ENCODE peak calls at places on chromosomes 2 and 18, in nine cellular contexts. C is ovary, I is adrenal gland, K is body of pancreas, N is mammary epithelial cell, E is IMR-90, W is psoas muscle, P is left lung, Z is A549. D is an unnamed sample. For H3K4me1, the result is how much of the 10 kb centered on the place peaks cover.

GRCh38 chr18:6210349-6211173 is 204.2 kb downstream of the L3MBTL4 start:
- DNase-seq in K (no peak), C (no peak), I (no peak), W (no peak), N (no peak), P (no peak), Z (no peak), E (no peak), D (peak)

GRCh38 chr2:54083021-54083420 is 32.4 kb upstream of the ACYP2 start:
- DNase-seq in N (no peak), E (no peak), I (no peak), Z (no peak), K (peak), P (no peak), C (no peak), W (no peak), D (peak)

GRCh38 chr2:127449898-127450297 is 31.7 kb downstream of the PROC start:
- DNase-seq in W (no peak), I (no peak), N (no peak), Z (no peak), C (no peak), K (no peak), E (no peak), P (no peak), D (no peak)

GRCh38 chr2:206164261-206164862 is 4.7 kb downstream of the EEF1B2 start:
- DNase-seq in E (peak), Z (peak), N (no peak), K (peak), W (no peak), C (peak), I (peak), P (no peak), D (peak)

GRCh38 chr2:152468832-152469692 is 134.1 kb downstream of the FMNL2 start:
- DNase-seq in W (no peak), N (no peak), P (no peak), Z (peak), C (no peak), K (peak), E (peak), I (no peak), D (no peak)

GRCh38 chr18:61921621-61922235 is 28.9 kb upstream of the RNF152 start:
- DNase-seq in C (no peak), Z (no peak), W (no peak), N (no peak), I (no peak), K (no peak), P (peak), E (peak), D (no peak)

GRCh38 chr2:241640165-241640795 is 2.8 kb downstream of the ATG4B start:
- DNase-seq in W (no peak), C (no peak), Z (no peak), I (no peak), E (no peak), K (no peak), P (no peak), N (no peak), D (no peak)

GRCh38 chr2:109020217-109020637 is 31.2 kb upstream of the EDAR start:
- DNase-seq in I (no peak), P (no peak), E (peak), Z (no peak), C (no peak), W (no peak), K (no peak), N (no peak), D (no peak)

GRCh38 chr18:8341481-8342230 is 267.6 kb upstream of the RAB12 start:
- DNase-seq in K (peak), I (no peak), E (peak), N (no peak), P (no peak), W (no peak), C (no peak), Z (peak), D (peak)

GRCh38 chr2:64666810-64667438 is 13.2 kb upstream of the SERTAD2 start:
- DNase-seq in W (no peak), I (no peak), K (no peak), Z (no peak), C (no peak), P (no peak), N (no peak), E (no peak), D (no peak)

GRCh38 chr2:177909962-177910361 is 162.6 kb downstream of the PDE11A start:
- DNase-seq in P (no peak), W (no peak), C (no peak), E (peak), Z (no peak), N (peak), K (no peak), I (no peak), D (no peak)

GRCh38 chr2:157732596-157732995 is 103.9 kb upstream of the ACVR1C start:
- DNase-seq in N (no peak), P (no peak), W (no peak), Z (peak), K (no peak), E (peak), I (no peak), C (no peak), D (no peak)

GRCh38 chr18:46067431-46068007 is 4.5 kb downstream of the PSTPIP2 start:
- DNase-seq in W (no peak), C (no peak), P (no peak), K (peak), N (no peak), Z (peak), E (peak), I (no peak), D (no peak)

GRCh38 chr2:15725101-15725787 is 133.6 kb downstream of the DDX1 start:
- DNase-seq in E (no peak), I (no peak), N (no peak), P (no peak), K (no peak), C (no peak), Z (no peak), W (no peak), D (no peak)

GRCh38 chr2:74941284-74941683 is 17.2 kb upstream of the POLE4 start:
- DNase-seq in I (no peak), Z (no peak), C (no peak), E (no peak), P (no peak), W (no peak), N (no peak), K (no peak), D (no peak)

GRCh38 chr2:165844216-165844615 is 50.2 kb upstream of the GALNT3 start:
- DNase-seq in W (no peak), E (no peak), C (no peak), P (no peak), Z (no peak), N (no peak), I (no peak), K (no peak), D (no peak)

GRCh38 chr18:63083555-63083954 is 236.0 kb downstream of the BCL2 start:
- DNase-seq in I (no peak), N (no peak), Z (no peak), P (no peak), C (no peak), W (no peak), E (no peak), K (no peak), D (no peak)

GRCh38 chr2:3154694-3155093 is 222.9 kb downstream of the EIPR1 start:
- DNase-seq in N (no peak), E (no peak), W (no peak), K (no peak), I (no peak), C (no peak), Z (no peak), P (no peak), D (no peak)

GRCh38 chr18:47436871-47437270 is 185.4 kb upstream of the SKOR2 start:
- DNase-seq in P (no peak), E (no peak), W (no peak), I (no peak), C (no peak), Z (no peak), N (no peak), K (no peak), D (no peak)

GRCh38 chr18:29361843-29362242 is 1184.9 kb upstream of the CDH2 start:
- DNase-seq in N (no peak), P (peak), Z (peak), W (no peak), I (no peak), K (no peak), C (no peak), E (no peak), D (peak)

GRCh38 chr18:35611518-35611917 is 30.0 kb downstream of the GALNT1 start:
- DNase-seq in P (no peak), Z (no peak), W (no peak), K (no peak), E (no peak), I (no peak), N (no peak), C (no peak), D (no peak)

GRCh38 chr2:203774760-203775159 is 68.3 kb downstream of the CD28 start:
- DNase-seq in W (no peak), N (no peak), Z (no peak), E (peak), K (no peak), P (no peak), I (no peak), C (no peak), D (no peak)

GRCh38 chr2:204171432-204171960 is 234.9 kb downstream of the ICOS start:
- DNase-seq in I (no peak), K (no peak), P (no peak), W (no peak), N (no peak), E (no peak), C (no peak), Z (no peak), D (no peak)

GRCh38 chr2:142599504-142599903 is 278.0 kb upstream of the KYNU start:
- DNase-seq in W (no peak), P (no peak), E (no peak), K (no peak), I (no peak), N (no peak), C (no peak), Z (peak), D (no peak)

GRCh38 chr2:176129013-176129796 is at the start of gene HOXD8:
- DNase-seq in I (peak), W (peak), K (no peak), C (peak), Z (peak), P (peak), N (no peak), E (peak), D (peak)

GRCh38 chr2:134623796-134624195 is 95.0 kb downstream of the TMEM163 start:
- DNase-seq in W (no peak), K (no peak), Z (no peak), P (no peak), N (no peak), C (no peak), I (no peak), E (no peak), D (no peak)

GRCh38 chr2:61287254-61287653 is 125.3 kb downstream of the C2orf74 start:
- DNase-seq in I (no peak), N (no peak), Z (no peak), C (no peak), E (no peak), P (no peak), K (no peak), W (no peak), D (no peak)

GRCh38 chr2:241680827-241681599 is 5.6 kb downstream of the DTYMK start:
- DNase-seq in C (no peak), N (peak), K (no peak), P (peak), E (peak), Z (peak), W (peak), I (peak), D (peak)

GRCh38 chr2:10721344-10722251 is at the start of gene ATP6V1C2:
- DNase-seq in N (no peak), K (peak), E (no peak), W (no peak), C (no peak), I (no peak), P (peak), Z (no peak), D (peak)

GRCh38 chr18:12253517-12254136 is 534 bp upstream of the CIDEA start:
- DNase-seq in W (peak), E (no peak), C (no peak), I (peak), N (no peak), P (no peak), K (peak), Z (no peak), D (no peak)

GRCh38 chr18:7927119-7927518 is 360.0 kb downstream of the PTPRM start:
- DNase-seq in N (no peak), K (no peak), I (no peak), Z (no peak), E (peak), P (no peak), W (no peak), C (no peak), D (no peak)

GRCh38 chr2:215338883-215339679 is 27.2 kb downstream of the ATIC start:
- DNase-seq in N (no peak), P (no peak), Z (no peak), W (no peak), C (no peak), E (no peak), K (no peak), I (no peak), D (no peak)

GRCh38 chr2:497770-498492 is 179.3 kb downstream of the TMEM18 start:
- DNase-seq in W (no peak), I (no peak), E (no peak), K (no peak), Z (no peak), C (no peak), N (no peak), P (no peak), D (no peak)

GRCh38 chr2:207248702-207249355 is 83.1 kb upstream of the KLF7 start:
- DNase-seq in K (no peak), P (no peak), W (no peak), Z (no peak), I (no peak), N (peak), E (peak), C (no peak), D (no peak)

GRCh38 chr2:24886114-24886501 is 33.9 kb downstream of the ADCY3 start:
- DNase-seq in E (no peak), C (no peak), Z (no peak), W (no peak), P (no peak), K (no peak), I (no peak), N (no peak), D (no peak)
- H3K4me3 ChIP-seq in E (no peak), C (no peak), Z (no peak), W (no peak), P (no peak), K (no peak), I (no peak), N (no peak), D (no peak)

GRCh38 chr2:233233618-233234230 is 17.7 kb upstream of the ATG16L1 start:
- DNase-seq in P (no peak), E (no peak), I (no peak), Z (no peak), W (no peak), C (no peak), K (no peak), N (no peak), D (no peak)

GRCh38 chr2:233236820-233237589 is 14.5 kb upstream of the ATG16L1 start:
- DNase-seq in K (no peak), C (no peak), E (no peak), P (no peak), W (no peak), N (no peak), Z (no peak), I (no peak), D (no peak)

GRCh38 chr2:233234264-233234663 is 17.2 kb upstream of the ATG16L1 start:
- DNase-seq in K (no peak), W (no peak), E (no peak), Z (no peak), N (no peak), C (no peak), I (no peak), P (no peak), D (no peak)

GRCh38 chr2:233235977-233236376 is 15.5 kb upstream of the ATG16L1 start:
- DNase-seq in Z (no peak), P (no peak), W (no peak), K (no peak), I (no peak), C (no peak), E (no peak), N (no peak), D (no peak)

GRCh38 chr2:233234996-233235395 is 16.5 kb upstream of the ATG16L1 start:
- DNase-seq in I (no peak), E (no peak), P (no peak), K (no peak), C (no peak), W (no peak), N (no peak), Z (no peak), D (no peak)
- H3K4me1 ChIP-seq in I (under half), E (under half), P (under half), K (under half), C (under half), W (under half), N (under half), Z (under half), D (under half)

GRCh38 chr18:51197661-51198424 is at the start of gene MEX3C:
- DNase-seq in Z (peak), I (peak), W (peak), C (peak), E (peak), K (peak), N (peak), P (peak), D (peak)
- TF ChIP-seq CTCF in Z (no peak), I (peak), W (peak), C (peak), E (peak), K (peak), N (no peak), P (peak), D (peak)

GRCh38 chr2:218357194-218358177 is 829 bp downstream of the CATIP start:
- DNase-seq in W (no peak), I (no peak), Z (peak), K (no peak), N (no peak), P (no peak), E (no peak), C (no peak), D (no peak)
- H3K4me3 ChIP-seq in W (no peak), I (no peak), Z (no peak), K (no peak), N (no peak), P (no peak), E (no peak), C (no peak), D (no peak)

GRCh38 chr2:197863744-197864143 is 59.4 kb downstream of the PLCL1 start:
- DNase-seq in W (no peak), N (no peak), C (no peak), I (no peak), P (no peak), E (no peak), K (no peak), Z (no peak), D (no peak)
- H3K4me1 ChIP-seq in W (under half), N (under half), C (under half), I (under half), P (under half), E (under half), K (under half), Z (under half), D (under half)

DNA sequence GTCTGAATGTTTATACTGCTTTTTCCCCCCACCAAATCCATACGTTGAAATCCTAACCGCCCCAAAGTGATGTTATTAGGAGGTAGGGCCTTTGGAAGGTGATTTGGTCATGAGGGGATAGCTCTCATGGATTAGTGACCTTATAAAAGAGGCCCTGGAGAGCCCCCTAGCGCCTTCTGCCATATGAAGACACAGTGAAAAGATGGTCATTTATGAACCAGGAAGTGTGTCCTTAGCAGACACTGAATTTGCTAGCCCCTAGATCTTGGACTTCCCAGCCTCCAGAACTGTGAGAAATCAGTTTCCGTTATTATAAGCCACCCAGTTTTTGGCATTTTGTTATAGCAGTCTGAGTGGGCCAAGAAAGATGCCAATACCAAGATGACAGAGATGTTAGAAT is 7.2 kb upstream of the TSN start:
- DNase-seq in Z (peak), K (no peak), W (no peak), N (peak), I (no peak), E (peak), C (no peak), P (no peak), D (peak)
- TF ChIP-seq CTCF in Z (peak), K (no peak), W (no peak), N (no peak), I (no peak), E (peak), C (no peak), P (no peak), D (peak)

GRCh38 chr2:33130544-33130943 is 183.8 kb downstream of the LTBP1 start:
- DNase-seq in E (no peak), W (no peak), P (no peak), C (no peak), K (no peak), Z (no peak), N (no peak), I (no peak), D (no peak)
- H3K4me3 ChIP-seq in E (no peak), W (no peak), P (no peak), C (no peak), K (no peak), Z (no peak), N (no peak), I (no peak), D (no peak)

DNA sequence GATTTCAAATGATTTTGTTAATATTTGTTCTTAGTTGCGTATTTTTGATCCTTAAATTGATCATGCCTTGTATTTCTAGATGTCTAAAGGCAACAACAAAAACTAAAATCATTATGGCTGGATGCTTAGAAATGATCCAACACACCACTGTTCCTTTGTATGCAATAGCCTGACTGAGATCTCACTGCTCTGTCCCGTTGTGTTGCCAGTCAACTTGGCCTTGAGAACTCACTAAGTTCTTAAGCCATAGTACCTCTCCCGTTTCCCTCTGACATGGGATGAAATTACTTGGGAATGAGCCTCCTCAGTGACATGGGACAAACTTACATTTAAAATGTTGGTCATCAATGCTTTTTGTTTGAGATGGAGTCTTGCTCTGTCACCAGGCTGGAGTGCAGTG is 222.0 kb upstream of the HS6ST1 start:
- DNase-seq in W (no peak), C (no peak), N (no peak), Z (no peak), E (no peak), I (no peak), K (no peak), P (no peak), D (no peak)
- H3K4me1 ChIP-seq in W (under half), C (under half), N (under half), Z (under half), E (under half), I (under half), K (under half), P (under half), D (under half)

GRCh38 chr18:80023173-80023572 is 11.1 kb upstream of the RBFA start:
- DNase-seq in N (no peak), E (no peak), P (no peak), W (no peak), C (no peak), K (no peak), Z (peak), I (no peak), D (no peak)
- TF ChIP-seq CTCF in N (peak), E (no peak), P (no peak), W (no peak), C (no peak), K (no peak), Z (peak), I (no peak), D (peak)

DNA sequence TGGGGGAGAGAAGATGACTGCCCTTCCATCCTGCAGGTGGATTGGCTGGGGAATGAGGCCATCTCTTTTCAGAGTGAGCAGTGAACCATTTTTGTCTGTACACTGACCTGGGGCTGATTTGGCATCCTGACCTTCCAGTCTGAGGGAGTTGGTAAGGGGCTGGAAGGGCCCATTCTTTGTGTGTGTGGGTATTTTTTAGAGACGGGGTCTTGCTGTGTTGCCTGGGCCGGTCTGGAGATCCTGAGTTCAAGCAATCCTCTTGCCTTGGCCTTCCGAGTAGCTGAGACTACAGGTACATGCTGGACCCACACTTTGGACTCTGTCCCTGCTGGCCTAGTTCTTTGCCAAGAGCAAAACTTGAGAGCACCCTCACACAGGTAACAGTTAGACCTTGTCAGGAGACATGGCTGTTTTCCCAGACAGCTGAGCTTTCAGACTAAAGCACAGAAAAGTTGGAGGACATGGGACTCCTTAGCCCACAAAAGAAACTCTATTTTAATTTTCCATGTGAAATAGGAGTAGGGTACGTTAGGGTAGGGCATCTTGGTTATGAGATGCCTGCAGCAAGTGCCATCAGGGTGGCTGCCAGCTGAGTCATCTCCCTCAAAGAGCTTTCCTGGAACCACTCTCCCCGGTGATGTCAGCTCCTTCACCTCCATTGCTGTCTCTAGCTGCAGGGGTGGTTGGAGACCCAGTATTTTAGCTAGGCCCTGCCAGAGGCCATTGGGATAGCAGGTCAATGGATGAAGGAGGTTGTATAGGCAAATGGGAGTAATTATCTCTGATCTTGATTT is 60.7 kb downstream of the DGKD start:
- DNase-seq in E (peak), N (peak), Z (peak), P (no peak), W (peak), C (no peak), K (peak), I (peak), D (no peak)
- H3K4me3 ChIP-seq in E (no peak), N (no peak), Z (peak), P (no peak), W (peak), C (no peak), K (no peak), I (no peak), D (no peak)

D was measured in hepatocyte.